ENCODE peak calls at places on chromosomes 16 and 17, in ten cellular contexts. Z is fibroblast of lung; O is HEK293T; F is HFFc6; A is right cardiac atrium; K is pancreas; T is stimulated activated CD8-positive, alpha-beta memory T cell treated with anti-CD3 and anti-CD28 coated beads, Interleukin-15, amount 100 ng/mL, for 48 hours; I is ELR; X is T-cell; M is fibroblast of the aortic adventitia. Y is an unnamed sample.
A peak's percentile ranks its signal among the peaks of the same experiment; 100 is the strongest.

GRCh38 chr17:4899341-4900230 is at the start of gene C17orf107:
- DNase-seq in O (no peak), M (peak; percentile 68), X (peak; percentile 94), Z (peak; percentile 81), K (peak; percentile 85), T (peak; percentile 96), F (peak; percentile 3), A (peak; percentile 93), I (peak; percentile 52), Y (peak; percentile 68)

GRCh38 chr17:81200695-81201580 is 21.8 kb downstream of the CEP131 start:
- DNase-seq in T (no peak), I (peak; percentile 83), F (peak; percentile 58), O (peak; percentile 73), M (peak; percentile 85), Z (peak; percentile 61), X (no peak), K (peak; percentile 80), A (no peak), Y (peak; percentile 56)

GRCh38 chr16:56807011-56807675 is 57.9 kb upstream of the SLC12A3 start:
- DNase-seq in F (peak; percentile 80), O (no peak), Z (peak; percentile 80), M (peak; percentile 79), K (no peak), X (no peak), T (no peak), A (no peak), I (peak; percentile 92), Y (peak; percentile 80)

GRCh38 chr17:39224778-39225307 is 902 bp downstream of the STAC2 start:
- DNase-seq in I (no peak), O (no peak), X (no peak), F (no peak), K (no peak), M (no peak), T (no peak), Z (no peak), A (no peak), Y (no peak)

GRCh38 chr17:29667969-29668368 is 45.3 kb upstream of the CORO6 start:
- DNase-seq in O (no peak), T (no peak), A (no peak), X (no peak), I (no peak), Z (peak; percentile 69), M (no peak), F (no peak), K (no peak), Y (no peak)

GRCh38 chr17:74442670-74443515 is 11.0 kb downstream of the GPRC5C start:
- DNase-seq in T (no peak), X (no peak), I (no peak), M (peak; percentile 22), Z (no peak), A (peak; percentile 96), O (peak; percentile 73), F (no peak), K (peak; percentile 96), Y (no peak)

GRCh38 chr17:17198281-17198680 is 7.9 kb downstream of the PLD6 start:
- DNase-seq in O (no peak), A (peak; percentile 1), I (peak; percentile 19), T (no peak), K (no peak), Z (no peak), X (no peak), F (no peak), M (no peak), Y (no peak)

GRCh38 chr17:2011421-2012371 is 13.4 kb downstream of the RTN4RL1 start:
- DNase-seq in I (peak; percentile 52), X (no peak), A (no peak), M (peak; percentile 78), F (peak; percentile 38), T (no peak), O (no peak), Z (peak; percentile 63), K (peak; percentile 71), Y (peak; percentile 89)

GRCh38 chr16:85055503-85056210 is 28.1 kb downstream of the KIAA0513 start:
- DNase-seq in F (peak; percentile 42), Z (peak; percentile 80), O (no peak), X (peak; percentile 76), A (peak; percentile 65), T (peak; percentile 68), M (peak; percentile 78), K (no peak), I (peak; percentile 67), Y (peak; percentile 53)

GRCh38 chr16:17448640-17449638 is 21.8 kb downstream of the XYLT1 start:
- DNase-seq in X (no peak), K (peak; percentile 28), I (no peak), O (no peak), A (peak; percentile 66), M (no peak), T (no peak), F (no peak), Z (no peak), Y (no peak)

GRCh38 chr17:17919169-17920107 is 52.8 kb downstream of the TOM1L2 start:
- DNase-seq in O (peak; percentile 75), F (peak; percentile 70), X (peak; percentile 62), Z (peak; percentile 70), T (peak; percentile 26), K (peak; percentile 75), A (peak; percentile 83), I (peak; percentile 84), M (peak; percentile 79), Y (peak; percentile 81)

GRCh38 chr16:57166951-57167350 is 18.9 kb downstream of the PSME3IP1 start:
- DNase-seq in Z (peak; percentile 83), T (no peak), F (no peak), M (peak; percentile 86), I (no peak), O (no peak), X (no peak), K (no peak), A (no peak), Y (no peak)

GRCh38 chr17:71530227-71530626 is 590.6 kb upstream of the SOX9 start:
- DNase-seq in Z (peak; percentile 76), K (no peak), F (no peak), X (no peak), T (no peak), M (no peak), I (peak; percentile 34), A (no peak), O (no peak), Y (no peak)

GRCh38 chr16:15782573-15783365 is 74.1 kb downstream of the MYH11 start:
- DNase-seq in Z (peak; percentile 25), F (no peak), M (no peak), I (peak; percentile 22), O (no peak), X (no peak), T (no peak), A (no peak), K (no peak), Y (no peak)

GRCh38 chr16:1790611-1791255 is 2.8 kb downstream of the IGFALS start:
- DNase-seq in T (no peak), I (no peak), O (no peak), M (no peak), K (no peak), A (peak; percentile 56), F (no peak), X (no peak), Z (no peak), Y (no peak)

GRCh38 chr16:81586421-81586820 is 141.8 kb downstream of the CMIP start:
- DNase-seq in A (no peak), I (peak; percentile 93), Z (peak; percentile 58), X (no peak), K (no peak), F (peak; percentile 90), M (no peak), O (no peak), T (no peak), Y (peak; percentile 24)

GRCh38 chr17:74097461-74098131 is 105.9 kb upstream of the RPL38 start:
- DNase-seq in K (no peak), A (no peak), O (no peak), X (no peak), Z (no peak), T (no peak), F (no peak), I (no peak), M (no peak), Y (no peak)

GRCh38 chr17:39742856-39743436 is 5.2 kb downstream of the GRB7 start:
- DNase-seq in X (no peak), A (peak; percentile 31), F (no peak), I (no peak), M (no peak), Z (no peak), O (no peak), T (no peak), K (peak; percentile 9), Y (no peak)

GRCh38 chr16:9099131-9099625 is 7.7 kb downstream of the HAPSTR1 start:
- DNase-seq in T (no peak), A (no peak), Z (peak; percentile 59), K (no peak), X (no peak), I (peak; percentile 72), F (peak; percentile 60), M (peak; percentile 56), O (no peak), Y (no peak)

GRCh38 chr16:70158261-70158939 is 15.2 kb upstream of the CLEC18C start:
- DNase-seq in O (peak; percentile 8), Z (no peak), T (no peak), K (no peak), I (no peak), X (no peak), F (no peak), M (no peak), A (no peak), Y (no peak)

GRCh38 chr17:79630821-79631639 is 20.2 kb upstream of the RBFOX3 start:
- DNase-seq in Z (no peak), X (no peak), I (no peak), A (peak; percentile 7), T (no peak), K (no peak), O (peak; percentile 5), M (no peak), F (no peak), Y (no peak)